ENCODE peak calls at places on chromosomes 7 and 10, in six cellular contexts. O is vagina; L is CD8-positive, alpha-beta T cell; P is testis; C is heart right ventricle; K is heart left ventricle. D is an unnamed sample.

GRCh38 chr10:36280396-36280795 is 638.3 kb upstream of the FZD8 start:
- DNase-seq in O (no peak), K (no peak), P (no peak), L (no peak), C (no peak), D (no peak)

GRCh38 chr10:28254290-28254985 is 48.4 kb downstream of the MPP7 start:
- DNase-seq in K (no peak), C (no peak), O (no peak), P (no peak), L (no peak), D (no peak)

GRCh38 chr10:772227-772637 is 82.8 kb upstream of the DIP2C start:
- DNase-seq in O (peak; percentile 89), P (no peak), C (no peak), L (no peak), K (no peak), D (no peak)

GRCh38 chr10:9228770-9229169 is 1174.3 kb downstream of the GATA3 start:
- DNase-seq in K (no peak), L (no peak), O (no peak), P (no peak), C (no peak), D (no peak)

GRCh38 chr7:67033251-67033650 is 36.6 kb downstream of the TYW1 start:
- DNase-seq in O (no peak), K (no peak), P (no peak), L (no peak), C (no peak), D (no peak)

GRCh38 chr10:44398271-44398670 is 13.4 kb upstream of the CXCL12 start:
- DNase-seq in K (no peak), L (no peak), P (no peak), O (no peak), C (no peak), D (no peak)

GRCh38 chr7:130010689-130011412 is 40.3 kb downstream of the ZC3HC1 start:
- DNase-seq in C (peak; percentile 86), L (peak; percentile 90), O (no peak), K (no peak), P (peak; percentile 95), D (peak; percentile 87)

GRCh38 chr7:85851571-85852193 is 664.8 kb upstream of the SEMA3D start:
- DNase-seq in C (no peak), L (no peak), O (no peak), P (no peak), K (no peak), D (no peak)

GRCh38 chr10:49608925-49609282 is 1.2 kb upstream of the SLC18A3 start:
- DNase-seq in L (no peak), O (no peak), K (no peak), C (no peak), P (no peak), D (no peak)

GRCh38 chr7:27642271-27642670 is 20.4 kb downstream of the HIBADH start:
- DNase-seq in C (no peak), K (no peak), L (no peak), O (no peak), P (no peak), D (no peak)

GRCh38 chr7:36021917-36022550 is 131.0 kb upstream of the EEPD1 start:
- DNase-seq in K (no peak), C (no peak), P (peak; percentile 54), O (no peak), L (no peak), D (no peak)

GRCh38 chr7:146636033-146636356 is 519.4 kb downstream of the CNTNAP2 start:
- DNase-seq in K (no peak), P (no peak), O (no peak), L (no peak), C (no peak), D (no peak)

GRCh38 chr7:74344128-74344496 is 54.9 kb downstream of the CLIP2 start:
- DNase-seq in O (no peak), L (no peak), K (no peak), P (no peak), C (no peak), D (no peak)
- H3K27ac ChIP-seq in O (no peak overlapping the region), L (no peak overlapping the region), K (no peak overlapping the region), P (no peak overlapping the region), C (no peak overlapping the region), D (no peak overlapping the region)

GRCh38 chr7:128206017-128206746 is 34.9 kb upstream of the LEP start:
- DNase-seq in P (no peak), C (no peak), L (no peak), K (no peak), O (peak; percentile 85), D (no peak)
- TF ChIP-seq CTCF in P (no peak), C (no peak), L (no peak), K (no peak), O (no peak), D (no peak)

GRCh38 chr10:93150289-93150688 is 76.6 kb downstream of the CYP26A1 start:
- DNase-seq in K (no peak), C (no peak), O (no peak), P (no peak), L (no peak), D (no peak)
- H3K9me3 ChIP-seq in K (peaks cover 6% of the 10 kb centered on the region), C (peaks cover 28% of the 10 kb centered on the region), O (no peaks in the 10 kb centered on the region), P (no peaks in the 10 kb centered on the region), L (no peaks in the 10 kb centered on the region), D (no peaks in the 10 kb centered on the region)

GRCh38 chr10:69400936-69401335 is 15.8 kb downstream of the TACR2 start:
- DNase-seq in P (no peak), L (no peak), K (peak; percentile 27), O (no peak), C (no peak), D (no peak)

GRCh38 chr10:69403066-69403465 is 13.7 kb downstream of the TACR2 start:
- DNase-seq in O (no peak), L (no peak), P (no peak), K (no peak), C (no peak), D (no peak)

GRCh38 chr10:69403519-69403918 is 13.2 kb downstream of the TACR2 start:
- DNase-seq in C (no peak), O (no peak), K (no peak), P (no peak), L (no peak), D (no peak)

GRCh38 chr10:69398466-69398865 is 18.3 kb downstream of the TACR2 start:
- DNase-seq in C (no peak), O (no peak), L (no peak), P (no peak), K (peak; percentile 64), D (no peak)

GRCh38 chr10:69401416-69401815 is 15.3 kb downstream of the TACR2 start:
- DNase-seq in C (no peak), L (no peak), P (no peak), O (no peak), K (no peak), D (no peak)
- H3K27ac ChIP-seq in C (no peak overlapping the region), L (no peak overlapping the region), P (no peak overlapping the region), O (no peak overlapping the region), K (no peak overlapping the region), D (no peak overlapping the region)

DNA sequence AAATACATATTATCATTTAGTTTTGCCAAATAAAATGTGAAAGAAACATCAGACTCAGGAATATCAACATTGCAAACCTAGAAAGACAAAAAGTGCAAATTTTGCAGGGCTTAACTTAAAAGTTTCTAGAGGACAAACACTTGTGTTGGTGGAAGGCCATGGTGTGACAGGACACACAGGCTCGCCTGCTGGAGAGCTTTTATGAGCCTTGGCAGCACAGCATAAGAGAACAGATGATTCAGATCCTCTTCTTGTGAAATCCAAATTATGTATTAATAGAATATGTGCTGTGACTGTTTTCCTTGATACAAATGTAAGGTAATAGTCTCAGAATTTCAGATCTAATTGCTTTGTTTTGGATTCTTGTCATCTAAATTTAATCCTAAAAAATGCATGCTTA is 72.9 kb upstream of the ABCB5 start:
- DNase-seq in K (no peak), O (no peak), C (peak; percentile 8), L (no peak), P (peak; percentile 47), D (no peak)
- TF ChIP-seq CTCF in K (no peak), O (no peak), C (no peak), L (no peak), P (no peak), D (no peak)

DNA sequence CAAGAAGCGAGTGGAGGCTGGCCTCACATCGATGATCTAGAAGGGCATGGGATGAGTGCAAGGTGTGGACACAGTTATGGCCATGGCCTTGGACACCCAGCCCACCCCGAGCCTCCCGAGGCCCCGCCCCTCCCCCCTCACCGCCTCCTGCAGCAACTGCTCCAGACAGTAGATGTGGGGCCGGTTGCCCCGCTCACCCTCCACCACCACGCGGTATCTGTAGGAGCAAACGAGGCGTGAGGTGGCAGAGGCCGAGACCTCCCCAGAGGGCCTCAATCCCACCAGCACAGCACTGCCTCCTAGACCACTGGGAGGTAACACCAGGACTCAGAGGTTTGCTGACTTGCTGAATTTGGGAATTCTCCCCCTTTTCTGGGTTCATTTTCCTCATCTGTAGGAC is 37.6 kb downstream of the SLC29A4 start:
- DNase-seq in P (no peak), C (no peak), K (no peak), L (no peak), O (no peak), D (no peak)
- H3K9me3 ChIP-seq in P (no peaks in the 10 kb centered on the region), C (peaks cover 19% of the 10 kb centered on the region), K (no peaks in the 10 kb centered on the region), L (peaks cover 3% of the 10 kb centered on the region), O (no peaks in the 10 kb centered on the region), D (peaks cover 5% of the 10 kb centered on the region)

GRCh38 chr10:132449051-132449825 is 52.2 kb downstream of the PWWP2B start:
- DNase-seq in C (no peak), P (no peak), O (no peak), K (peak; percentile 75), L (no peak), D (no peak)
- H3K27ac ChIP-seq in C (no peak overlapping the region), P (no peak overlapping the region), O (peak overlapping the region; percentile 69), K (no peak overlapping the region), L (no peak overlapping the region), D (no peak overlapping the region)

GRCh38 chr7:29684787-29685650 is 121.3 kb upstream of the WIPF3 start:
- DNase-seq in C (peak; percentile 65), K (peak; percentile 90), P (peak; percentile 82), L (peak; percentile 24), O (no peak), D (peak; percentile 7)
- TF ChIP-seq CTCF in C (no peak), K (no peak), P (no peak), L (no peak), O (no peak), D (no peak)

GRCh38 chr7:139300390-139300789 is 40.7 kb upstream of the FMC1 start:
- DNase-seq in K (no peak), C (no peak), O (no peak), P (no peak), L (no peak), D (no peak)
- H3K9me3 ChIP-seq in K (no peaks in the 10 kb centered on the region), C (no peaks in the 10 kb centered on the region), O (no peaks in the 10 kb centered on the region), P (no peaks in the 10 kb centered on the region), L (no peaks in the 10 kb centered on the region), D (no peaks in the 10 kb centered on the region)

GRCh38 chr7:2820508-2820934 is 23.6 kb downstream of the GNA12 start:
- DNase-seq in P (peak; percentile 70), O (no peak), C (no peak), L (no peak), K (peak; percentile 73), D (no peak)
- H3K27ac ChIP-seq in P (no peak overlapping the region), O (peak overlapping the region; percentile 68), C (peak overlapping the region; percentile 73), L (no peak overlapping the region), K (peak overlapping the region; percentile 31), D (no peak overlapping the region)